ENCODE peak calls at places on chromosomes 16 and 17, in eight cellular contexts. Q, G, H, F, K, I, S and R are unnamed samples.

GRCh38 chr17:1733759-1734158 is 8.9 kb upstream of the SERPINF2 start:
- DNase-seq in Q (no peak), G (no peak), H (no peak), F (no peak), K (no peak), I (no peak), S (no peak), R (no peak)

GRCh38 chr17:34099859-34100258 is 155.2 kb upstream of the CCL2 start:
- DNase-seq in Q (no peak), G (no peak), H (no peak), F (no peak), K (no peak), I (no peak), S (no peak), R (no peak)

GRCh38 chr16:10868089-10868488 is 8.9 kb upstream of the CIITA start:
- DNase-seq in Q (no peak), G (no peak), H (no peak), F (no peak), K (no peak), I (no peak), S (no peak), R (no peak)

GRCh38 chr17:37388266-37388665 is 12.5 kb downstream of the C17orf78 start:
- DNase-seq in Q (no peak), G (no peak), H (peak), F (no peak), K (no peak), I (peak), S (no peak), R (no peak)

GRCh38 chr17:33262724-33263123 is 30.4 kb downstream of the ASIC2 start:
- DNase-seq in Q (peak), G (no peak), H (no peak), F (no peak), K (no peak), I (no peak), S (no peak), R (no peak)

GRCh38 chr16:6605490-6605889 is 727.2 kb upstream of the RBFOX1 start:
- DNase-seq in Q (no peak), G (no peak), H (no peak), F (no peak), K (no peak), I (no peak), S (no peak), R (no peak)

GRCh38 chr16:17617021-17617420 is 146.3 kb upstream of the XYLT1 start:
- DNase-seq in Q (no peak), G (no peak), H (no peak), F (no peak), K (no peak), I (no peak), S (no peak), R (no peak)

GRCh38 chr16:28133666-28134065 is 70.2 kb upstream of the GSG1L start:
- DNase-seq in Q (no peak), G (no peak), H (no peak), F (no peak), K (no peak), I (no peak), S (no peak), R (no peak)

GRCh38 chr17:73489991-73490390 is 154.3 kb downstream of the SDK2 start:
- DNase-seq in Q (no peak), G (no peak), H (no peak), F (no peak), K (no peak), I (no peak), S (no peak), R (no peak)

GRCh38 chr16:89224665-89225064 is 7.2 kb downstream of the ZNF778 start:
- DNase-seq in Q (no peak), G (no peak), H (no peak), F (no peak), K (no peak), I (no peak), S (no peak), R (no peak)

GRCh38 chr17:78812849-78813248 is 27.8 kb downstream of the USP36 start:
- DNase-seq in Q (no peak), G (peak), H (no peak), F (no peak), K (no peak), I (no peak), S (no peak), R (no peak)

GRCh38 chr16:17138801-17139200 is 332.0 kb downstream of the XYLT1 start:
- DNase-seq in Q (no peak), G (no peak), H (peak), F (no peak), K (no peak), I (peak), S (no peak), R (no peak)

GRCh38 chr16:88310796-88311605 is 71.8 kb upstream of the ZNF469 start:
- DNase-seq in Q (no peak), G (no peak), H (no peak), F (no peak), K (no peak), I (peak), S (no peak), R (no peak)